ENCODE peak calls at places on chromosomes 12 and 14, in eight cellular contexts. P, Q, F, W, A, S, R and G are unnamed samples. For H3K4me1, the result is how much of the 10 kb centered on the place peaks cover.

GRCh38 chr14:105069887-105070759 is 4.9 kb upstream of the GPR132 start:
- DNase-seq in P (no peak), Q (peak), F (no peak), W (no peak), A (no peak), S (peak), R (peak), G (peak)

GRCh38 chr12:130683811-130684210 is 32.3 kb downstream of the RIMBP2 start:
- DNase-seq in P (no peak), Q (no peak), F (no peak), W (no peak), A (no peak), S (no peak), R (no peak), G (no peak)

GRCh38 chr12:116539905-116540482 is 19.2 kb upstream of the MAP1LC3B2 start:
- DNase-seq in P (peak), Q (peak), F (peak), W (peak), A (peak), S (peak), R (peak), G (peak)

GRCh38 chr14:57889245-57889644 is 23.4 kb upstream of the SLC35F4 start:
- DNase-seq in P (peak), Q (no peak), F (peak), W (no peak), A (no peak), S (peak), R (peak), G (peak)

GRCh38 chr12:121792607-121793500 is 634 bp downstream of the RHOF start:
- DNase-seq in P (no peak), Q (no peak), F (no peak), W (no peak), A (no peak), S (no peak), R (no peak), G (peak)

GRCh38 chr14:29220077-29220476 is 453.5 kb downstream of the FOXG1 start:
- DNase-seq in P (no peak), Q (no peak), F (no peak), W (no peak), A (no peak), S (no peak), R (no peak), G (no peak)

GRCh38 chr12:27627123-27627835 is 69.0 kb upstream of the REP15 start:
- DNase-seq in P (peak), Q (peak), F (peak), W (no peak), A (peak), S (peak), R (peak), G (no peak)

GRCh38 chr14:22555573-22556011 is 33.4 kb downstream of the DAD1 start:
- DNase-seq in P (no peak), Q (peak), F (peak), W (no peak), A (no peak), S (no peak), R (peak), G (no peak)

GRCh38 chr14:35414365-35414764 is 9.8 kb upstream of the NFKBIA start:
- DNase-seq in P (peak), Q (peak), F (no peak), W (no peak), A (peak), S (no peak), R (peak), G (no peak)

GRCh38 chr12:481422-481821 is 21.7 kb downstream of the B4GALNT3 start:
- DNase-seq in P (no peak), Q (peak), F (no peak), W (no peak), A (peak), S (peak), R (peak), G (no peak)

GRCh38 chr12:38904932-38905479 is 385 bp downstream of the CPNE8 start:
- DNase-seq in P (peak), Q (no peak), F (peak), W (peak), A (no peak), S (no peak), R (peak), G (peak)

GRCh38 chr12:39553476-39553875 is 66.1 kb downstream of the ABCD2 start:
- DNase-seq in P (no peak), Q (no peak), F (no peak), W (no peak), A (no peak), S (no peak), R (no peak), G (no peak)

GRCh38 chr12:107337354-107338095 is 244.2 kb upstream of the CRY1 start:
- DNase-seq in P (no peak), Q (peak), F (peak), W (no peak), A (no peak), S (no peak), R (peak), G (no peak)

GRCh38 chr12:27960822-27961221 is 11.7 kb downstream of the PTHLH start:
- DNase-seq in P (peak), Q (no peak), F (no peak), W (no peak), A (no peak), S (no peak), R (no peak), G (no peak)

GRCh38 chr12:78179346-78179745 is 348.7 kb downstream of the NAV3 start:
- DNase-seq in P (no peak), Q (no peak), F (no peak), W (no peak), A (no peak), S (no peak), R (no peak), G (no peak)

GRCh38 chr12:10849425-10849878 is at the start of gene PRR4:
- DNase-seq in P (no peak), Q (no peak), F (peak), W (no peak), A (no peak), S (no peak), R (no peak), G (no peak)

GRCh38 chr12:75479963-75480461 is 543 bp upstream of the GLIPR1 start:
- DNase-seq in P (peak), Q (peak), F (peak), W (no peak), A (peak), S (peak), R (peak), G (no peak)

GRCh38 chr14:36604757-36605505 is 22.5 kb upstream of the NKX2-8 start:
- DNase-seq in P (peak), Q (peak), F (peak), W (peak), A (peak), S (peak), R (peak), G (no peak)

GRCh38 chr12:23049180-23049579 is 424.2 kb downstream of the ETNK1 start:
- DNase-seq in P (peak), Q (peak), F (peak), W (no peak), A (no peak), S (peak), R (no peak), G (no peak)

GRCh38 chr14:69059658-69060648 is 80.9 kb upstream of the ACTN1 start:
- DNase-seq in P (peak), Q (peak), F (peak), W (no peak), A (peak), S (peak), R (peak), G (no peak)

GRCh38 chr14:75188520-75189267 is 12.3 kb upstream of the TMED10 start:
- DNase-seq in P (no peak), Q (no peak), F (no peak), W (no peak), A (no peak), S (no peak), R (no peak), G (no peak)

GRCh38 chr14:103260629-103261124 is 73.4 kb upstream of the EIF5 start:
- DNase-seq in P (peak), Q (peak), F (peak), W (no peak), A (peak), S (peak), R (peak), G (peak)

GRCh38 chr12:69074559-69075349 is 141.8 kb upstream of the CPM start:
- DNase-seq in P (no peak), Q (no peak), F (peak), W (no peak), A (no peak), S (no peak), R (no peak), G (no peak)

GRCh38 chr12:71548906-71549305 is 109.3 kb downstream of the LGR5 start:
- DNase-seq in P (no peak), Q (no peak), F (no peak), W (no peak), A (no peak), S (no peak), R (no peak), G (no peak)

GRCh38 chr12:8078400-8078799 is 3.7 kb upstream of the NECAP1 start:
- DNase-seq in P (peak), Q (peak), F (peak), W (peak), A (peak), S (peak), R (peak), G (no peak)

GRCh38 chr14:68233385-68233784 is 413.8 kb downstream of the RAD51B start:
- DNase-seq in P (no peak), Q (no peak), F (no peak), W (no peak), A (no peak), S (no peak), R (no peak), G (no peak)

GRCh38 chr14:98168196-98168985 is 1103.6 kb downstream of the BCL11B start:
- DNase-seq in P (no peak), Q (no peak), F (no peak), W (no peak), A (no peak), S (no peak), R (no peak), G (no peak)

GRCh38 chr12:70264067-70264867 is 21.0 kb downstream of the CNOT2 start:
- DNase-seq in P (no peak), Q (no peak), F (no peak), W (no peak), A (no peak), S (no peak), R (no peak), G (peak)

GRCh38 chr12:30862486-30862885 is 64.1 kb upstream of the TSPAN11 start:
- DNase-seq in P (no peak), Q (peak), F (no peak), W (no peak), A (no peak), S (peak), R (peak), G (no peak)

GRCh38 chr14:99441918-99442317 is 38.7 kb downstream of the SETD3 start:
- DNase-seq in P (no peak), Q (no peak), F (no peak), W (no peak), A (no peak), S (no peak), R (no peak), G (no peak)

GRCh38 chr12:94725375-94726168 is 75.2 kb upstream of the TMCC3 start:
- DNase-seq in P (peak), Q (peak), F (peak), W (no peak), A (peak), S (peak), R (peak), G (no peak)

GRCh38 chr12:132727091-132727794 is 16.6 kb downstream of the PGAM5 start:
- DNase-seq in P (no peak), Q (no peak), F (no peak), W (no peak), A (no peak), S (no peak), R (no peak), G (peak)

GRCh38 chr14:66000771-66001170 is 485.4 kb upstream of the CCDC196 start:
- DNase-seq in P (no peak), Q (no peak), F (peak), W (no peak), A (no peak), S (no peak), R (no peak), G (no peak)

GRCh38 chr14:100504372-100505078 is 82.7 kb downstream of the BEGAIN start:
- DNase-seq in P (no peak), Q (peak), F (peak), W (peak), A (no peak), S (no peak), R (peak), G (no peak)

GRCh38 chr12:11797993-11798720 is 148.7 kb downstream of the ETV6 start:
- DNase-seq in P (no peak), Q (no peak), F (no peak), W (no peak), A (no peak), S (no peak), R (no peak), G (no peak)

GRCh38 chr14:22375321-22375930 is 213.6 kb downstream of the DAD1 start:
- DNase-seq in P (peak), Q (peak), F (peak), W (peak), A (peak), S (peak), R (peak), G (no peak)

GRCh38 chr12:113397497-113398197 is 6.0 kb downstream of the SDS start:
- DNase-seq in P (no peak), Q (no peak), F (no peak), W (no peak), A (no peak), S (no peak), R (no peak), G (no peak)

GRCh38 chr12:68560823-68561422 is 49.8 kb upstream of the RAP1B start:
- DNase-seq in P (no peak), Q (peak), F (no peak), W (no peak), A (peak), S (peak), R (peak), G (no peak)

GRCh38 chr14:60214415-60215126 is 34.5 kb upstream of the PPM1A start:
- DNase-seq in P (no peak), Q (no peak), F (no peak), W (no peak), A (no peak), S (no peak), R (no peak), G (no peak)
- H3K4me1 ChIP-seq in P (under half), Q (under half), F (under half), W (under half), A (under half), S (under half), R (under half), G (under half)

DNA sequence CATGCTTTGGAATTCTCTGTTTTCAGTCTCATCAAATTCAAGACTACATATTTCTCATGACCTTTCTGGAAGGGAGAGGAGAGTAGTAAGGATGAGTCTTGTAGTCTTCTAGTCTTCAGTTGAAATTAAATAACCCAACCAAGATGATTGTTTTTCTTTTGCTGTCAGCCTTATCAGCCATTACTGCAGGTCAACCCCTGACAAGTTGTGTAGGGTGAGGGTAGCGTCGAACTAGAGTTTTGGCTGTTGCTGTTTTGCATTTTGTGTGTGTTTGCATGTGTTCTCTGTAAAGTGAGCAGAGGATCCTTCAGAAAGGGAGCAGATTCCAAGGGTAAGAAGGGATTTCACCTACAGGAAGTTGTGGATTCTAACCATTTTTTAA is 28.4 kb downstream of the DIP2B start:
- DNase-seq in P (no peak), Q (no peak), F (no peak), W (no peak), A (peak), S (no peak), R (no peak), G (no peak)
- H3K9ac ChIP-seq in P (peak), Q (no peak), F (peak), W (no peak), A (no peak), S (no peak), R (peak), G (no peak)

DNA sequence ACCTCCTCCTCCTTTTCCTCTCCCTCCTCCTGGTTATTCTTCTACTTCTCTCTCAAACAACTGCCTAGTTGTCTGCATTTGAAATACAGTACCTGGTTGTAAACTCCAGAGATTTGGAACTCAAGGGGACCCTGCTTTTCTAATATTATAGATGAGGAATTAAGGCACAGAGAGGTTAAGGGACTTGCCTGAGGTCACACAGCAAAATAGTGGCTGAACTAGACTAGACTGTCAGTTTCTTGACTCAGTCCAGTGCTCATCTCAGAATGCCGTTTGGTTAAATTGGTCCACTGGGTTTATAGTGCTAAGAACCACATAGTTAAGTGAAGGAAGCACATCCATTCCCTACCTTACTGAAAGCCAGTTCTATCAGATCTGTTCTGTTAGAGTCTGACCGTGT is 105.9 kb upstream of the VASH1 start:
- DNase-seq in P (no peak), Q (no peak), F (no peak), W (no peak), A (no peak), S (no peak), R (no peak), G (no peak)
- H3K4me1 ChIP-seq in P (under half), Q (under half), F (under half), W (under half), A (under half), S (under half), R (under half), G (under half)

GRCh38 chr14:21262410-21262809 is 6.8 kb downstream of the HNRNPC start:
- DNase-seq in P (no peak), Q (no peak), F (no peak), W (no peak), A (no peak), S (no peak), R (no peak), G (no peak)
- H3K9ac ChIP-seq in P (no peak), Q (no peak), F (no peak), W (no peak), A (no peak), S (no peak), R (peak), G (no peak)